ENCODE peak calls at places on chromosomes 7 and 10, in seven cellular contexts. B is K562; T is activated naive CD4-positive, alpha-beta T cell treated with anti-CD3 and anti-CD28 coated beads, Interleukin-2, amount 10 ng/mL, durations not matched to agents 7 days and 5 days; A is ovary; E is H9; S is NB4; U is fibroblast of pulmonary artery. V is an unnamed sample.

GRCh38 chr7:15507235-15507634 is 54.6 kb downstream of the AGMO start:
- DNase-seq in S (no peak), A (no peak), U (no peak), T (no peak), E (no peak), B (no peak), V (no peak)

GRCh38 chr7:103573479-103574058 is 127.6 kb upstream of the SLC26A5 start:
- DNase-seq in U (peak; percentile 65), B (peak; percentile 33), T (no peak), A (no peak), S (peak; percentile 52), E (no peak), V (no peak)

GRCh38 chr7:157544980-157545680 is 208.3 kb downstream of the DNAJB6 start:
- DNase-seq in B (no peak), U (no peak), A (no peak), S (no peak), T (peak; percentile 11), E (no peak), V (no peak)

GRCh38 chr10:103747193-103747865 is 108.0 kb downstream of the SH3PXD2A start:
- DNase-seq in U (no peak), B (no peak), T (no peak), S (no peak), A (no peak), E (no peak), V (no peak)

GRCh38 chr7:131699323-131699722 is 142.9 kb upstream of the PODXL start:
- DNase-seq in T (no peak), E (no peak), S (no peak), U (no peak), A (no peak), B (no peak), V (no peak)

GRCh38 chr10:33139191-33139646 is 181.2 kb upstream of the ITGB1 start:
- DNase-seq in U (no peak), T (peak; percentile 88), A (no peak), E (no peak), S (no peak), B (no peak), V (no peak)

GRCh38 chr7:9200666-9201065 is 767.3 kb downstream of the NXPH1 start:
- DNase-seq in S (no peak), B (no peak), A (no peak), E (no peak), T (no peak), U (no peak), V (no peak)

GRCh38 chr10:93995598-93996271 is 2.0 kb downstream of the PLCE1 start:
- DNase-seq in S (no peak), E (no peak), T (no peak), A (no peak), U (peak; percentile 53), B (no peak), V (no peak)

GRCh38 chr7:43362652-43363428 is 220.1 kb upstream of the STK17A start:
- DNase-seq in S (peak; percentile 72), U (peak; percentile 36), T (no peak), A (no peak), B (no peak), E (no peak), V (no peak)

GRCh38 chr10:26911811-26912461 is 51.2 kb upstream of the ABI1 start:
- DNase-seq in B (no peak), A (no peak), E (no peak), U (no peak), S (no peak), T (no peak), V (peak; percentile 23)

V was measured in germinal center.